ENCODE peak calls at places on chromosomes 1 and 21, in eight cellular contexts. H is A549, I is stomach, J is uterus, O is esophagus squamous epithelium, P is spleen, W is ovary, N is sigmoid colon. Q is an unnamed sample.

GRCh38 chr1:32066489-32066873 is 6.3 kb upstream of the TMEM39B start:
- DNase-seq in H (peak; percentile 23), I (peak; percentile 53), J (no peak), O (peak; percentile 12), P (no peak), W (peak; percentile 65), N (peak; percentile 85), Q (peak; percentile 83)

GRCh38 chr1:53585565-53585964 is 126.4 kb downstream of the DMRTB1 start:
- DNase-seq in H (no peak), I (peak; percentile 2), J (peak; percentile 4), O (no peak), P (peak; percentile 48), W (no peak), N (peak; percentile 43), Q (no peak)

GRCh38 chr1:41404308-41404755 is 43.1 kb downstream of the FOXO6 start:
- DNase-seq in H (peak; percentile 36), I (no peak), J (no peak), O (no peak), P (no peak), W (no peak), N (no peak), Q (no peak)

GRCh38 chr1:111878649-111879048 is 110.8 kb downstream of the KCND3 start:
- DNase-seq in H (no peak), I (no peak), J (no peak), O (no peak), P (no peak), W (no peak), N (no peak), Q (no peak)

GRCh38 chr1:192261476-192261875 is 55.3 kb upstream of the RGS21 start:
- DNase-seq in H (no peak), I (no peak), J (no peak), O (no peak), P (no peak), W (no peak), N (no peak), Q (no peak)

GRCh38 chr1:11979453-11979817 is 809 bp upstream of the MFN2 start:
- DNase-seq in H (no peak), I (peak; percentile 32), J (no peak), O (peak; percentile 51), P (peak; percentile 86), W (no peak), N (no peak), Q (no peak)

GRCh38 chr1:95957748-95958147 is 723.7 kb downstream of the RWDD3 start:
- DNase-seq in H (no peak), I (no peak), J (no peak), O (no peak), P (no peak), W (no peak), N (no peak), Q (no peak)

GRCh38 chr1:117120774-117121588 is 568 bp downstream of the TRIM45 start:
- DNase-seq in H (no peak), I (no peak), J (no peak), O (no peak), P (no peak), W (no peak), N (no peak), Q (no peak)

GRCh38 chr1:47656719-47657685 is 219.2 kb downstream of the FOXD2 start:
- DNase-seq in H (no peak), I (peak; percentile 25), J (peak; percentile 34), O (no peak), P (peak; percentile 70), W (no peak), N (peak; percentile 72), Q (no peak)

GRCh38 chr21:26570203-26570602 is 2.9 kb downstream of the CYYR1 start:
- DNase-seq in H (no peak), I (no peak), J (no peak), O (no peak), P (no peak), W (no peak), N (no peak), Q (no peak)

GRCh38 chr21:27827972-27828371 is 861.1 kb upstream of the ADAMTS5 start:
- DNase-seq in H (no peak), I (no peak), J (no peak), O (no peak), P (no peak), W (no peak), N (no peak), Q (no peak)

GRCh38 chr1:160629286-160630210 is 17.3 kb downstream of the SLAMF1 start:
- DNase-seq in H (no peak), I (peak; percentile 41), J (no peak), O (no peak), P (peak; percentile 83), W (no peak), N (no peak), Q (no peak)

GRCh38 chr1:33221385-33221758 is 34.9 kb upstream of the ZNF362 start:
- DNase-seq in H (no peak), I (no peak), J (no peak), O (no peak), P (no peak), W (no peak), N (no peak), Q (no peak)

GRCh38 chr1:38005195-38006007 is at the start of gene FHL3:
- DNase-seq in H (no peak), I (peak; percentile 75), J (peak; percentile 83), O (no peak), P (peak; percentile 87), W (peak; percentile 67), N (peak; percentile 86), Q (peak; percentile 62)

GRCh38 chr1:38009088-38009840 is 3.3 kb upstream of the UTP11 start:
- DNase-seq in H (no peak), I (no peak), J (no peak), O (no peak), P (no peak), W (no peak), N (peak; percentile 56), Q (peak; percentile 68)

GRCh38 chr1:38004284-38005101 is 821 bp downstream of the FHL3 start:
- DNase-seq in H (no peak), I (no peak), J (no peak), O (no peak), P (no peak), W (no peak), N (no peak), Q (peak; percentile 49)

GRCh38 chr1:38003261-38004250 is 1.8 kb downstream of the FHL3 start:
- DNase-seq in H (no peak), I (no peak), J (peak; percentile 35), O (no peak), P (no peak), W (no peak), N (no peak), Q (peak; percentile 37)

GRCh38 chr1:38006008-38006828 is 904 bp upstream of the FHL3 start:
- DNase-seq in H (no peak), I (no peak), J (no peak), O (no peak), P (no peak), W (no peak), N (no peak), Q (no peak)
- TF ChIP-seq POLR2A in H (no peak), I (no peak), J (no peak), O (no peak), P (no peak), W (no peak), N (no peak), Q (no peak)

GRCh38 chr1:35930593-35931423 is at the start of gene AGO3:
- DNase-seq in H (peak; percentile 81), I (peak; percentile 84), J (peak; percentile 79), O (peak; percentile 26), P (peak; percentile 98), W (peak; percentile 80), N (peak; percentile 92), Q (peak; percentile 87)
- TF ChIP-seq POLR2A in H (peak; percentile 70), I (no peak), J (peak; percentile 87), O (no peak), P (peak; percentile 50), W (peak; percentile 87), N (peak; percentile 25), Q (peak; percentile 87)

GRCh38 chr1:91032349-91032748 is 10.5 kb upstream of the ZNF644 start:
- DNase-seq in H (no peak), I (no peak), J (no peak), O (no peak), P (no peak), W (no peak), N (no peak), Q (no peak)
- TF ChIP-seq POLR2A in H (no peak), I (no peak), J (no peak), O (no peak), P (no peak), W (no peak), N (no peak), Q (no peak)

DNA sequence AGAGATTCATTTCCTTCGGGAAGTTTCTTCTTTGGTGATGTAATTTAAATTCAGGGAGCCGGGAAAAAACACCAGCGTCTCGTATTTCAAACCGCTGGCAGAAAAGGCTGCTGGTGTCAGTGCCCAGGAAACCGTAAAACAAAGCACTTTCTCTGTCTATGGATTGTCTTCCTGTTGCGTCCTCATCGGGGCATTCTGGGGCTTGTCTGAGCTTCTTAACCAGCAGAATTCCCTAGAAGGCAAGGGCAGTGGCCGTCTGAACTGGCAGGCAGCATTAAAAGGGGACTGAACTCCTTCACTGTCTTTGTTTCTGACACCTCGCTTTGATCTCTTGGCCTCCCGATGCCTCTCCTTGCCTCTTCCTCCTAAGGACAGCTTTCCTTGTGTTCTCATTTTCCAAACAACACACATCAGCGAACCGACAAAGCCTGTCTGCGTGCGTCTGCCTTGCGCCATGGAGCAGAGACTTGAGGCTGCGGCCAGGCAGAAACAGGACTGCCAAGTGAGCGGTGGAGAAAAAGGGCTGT is 391.6 kb upstream of the VAMP3 start:
- DNase-seq in H (no peak), I (peak; percentile 19), J (no peak), O (no peak), P (peak; percentile 41), W (no peak), N (peak; percentile 88), Q (no peak)
- TF ChIP-seq POLR2A in H (no peak), I (no peak), J (no peak), O (no peak), P (no peak), W (no peak), N (no peak), Q (no peak)

GRCh38 chr1:226593541-226593940 is 45.0 kb downstream of the STUM start:
- DNase-seq in H (no peak), I (no peak), J (no peak), O (no peak), P (no peak), W (no peak), N (no peak), Q (no peak)

GRCh38 chr1:226588484-226588883 is 39.9 kb downstream of the STUM start:
- DNase-seq in H (no peak), I (no peak), J (no peak), O (no peak), P (no peak), W (peak; percentile 70), N (no peak), Q (no peak)

GRCh38 chr1:226586650-226587443 is 38.3 kb downstream of the STUM start:
- DNase-seq in H (no peak), I (no peak), J (no peak), O (no peak), P (peak; percentile 34), W (no peak), N (no peak), Q (no peak)

GRCh38 chr1:226589008-226589733 is 40.6 kb downstream of the STUM start:
- DNase-seq in H (no peak), I (no peak), J (peak; percentile 62), O (no peak), P (peak; percentile 43), W (peak; percentile 84), N (peak; percentile 81), Q (no peak)

GRCh38 chr1:226590626-226591025 is 42.1 kb downstream of the STUM start:
- DNase-seq in H (no peak), I (no peak), J (no peak), O (no peak), P (peak; percentile 47), W (no peak), N (no peak), Q (no peak)
- TF ChIP-seq POLR2A in H (no peak), I (no peak), J (no peak), O (no peak), P (no peak), W (no peak), N (no peak), Q (no peak)

GRCh38 chr1:39738622-39739366 is at the start of gene PPIE:
- DNase-seq in H (peak; percentile 92), I (peak; percentile 94), J (peak; percentile 91), O (peak; percentile 91), P (peak; percentile 97), W (peak; percentile 95), N (peak; percentile 96), Q (peak; percentile 95)
- TF ChIP-seq POLR2A in H (peak; percentile 83), I (no peak), J (peak; percentile 38), O (no peak), P (no peak), W (peak; percentile 60), N (no peak), Q (peak; percentile 68)

Q was measured in erythroblast.